ENCODE peak calls at places on chromosomes 4 and X, in six cellular contexts. Z is H9, T is H1, U is mesendoderm, P is IMR-90, F is mesenchymal stem cell. S is an unnamed sample.

GRCh38 chr4:37451646-37452045 is 207.1 kb downstream of the NWD2 start:
- DNase-seq in F (no peak), P (no peak), Z (no peak), U (no peak), T (no peak), S (no peak)

GRCh38 chrX:40174594-40175415 is 77.0 kb upstream of the BCOR start:
- DNase-seq in P (no peak), F (peak; percentile 82), Z (peak; percentile 75), U (peak; percentile 69), T (no peak), S (peak; percentile 31)

GRCh38 chrX:53256446-53257041 is 24.8 kb downstream of the IQSEC2 start:
- DNase-seq in F (no peak), P (no peak), T (no peak), U (peak; percentile 53), Z (peak; percentile 55), S (no peak)

GRCh38 chr4:181957088-181957487 is 286.1 kb upstream of the TENM3 start:
- DNase-seq in T (no peak), Z (no peak), F (peak; percentile 5), U (peak; percentile 8), P (peak; percentile 78), S (peak; percentile 57)

GRCh38 chr4:73803213-73803612 is 33.3 kb upstream of the CXCL6 start:
- DNase-seq in F (no peak), U (no peak), Z (no peak), P (no peak), T (no peak), S (no peak)

GRCh38 chr4:173797296-173797695 is 267.3 kb upstream of the HAND2 start:
- DNase-seq in T (no peak), Z (no peak), F (no peak), U (no peak), P (peak; percentile 2), S (no peak)

GRCh38 chrX:85309717-85310116 is 65.9 kb downstream of the ZNF711 start:
- DNase-seq in U (peak; percentile 28), T (no peak), Z (peak; percentile 26), F (no peak), P (no peak), S (no peak)

GRCh38 chrX:109533005-109533404 is 3.6 kb upstream of the NXT2 start:
- DNase-seq in Z (no peak), T (no peak), F (no peak), U (no peak), P (no peak), S (no peak)

GRCh38 chrX:41600266-41600665 is 88.5 kb upstream of the GPR34 start:
- DNase-seq in U (peak; percentile 22), Z (no peak), F (peak; percentile 43), T (no peak), P (peak; percentile 68), S (peak; percentile 4)

GRCh38 chr4:122796801-122797404 is 29.7 kb upstream of the FGF2 start:
- DNase-seq in T (peak; percentile 70), F (no peak), U (peak; percentile 83), Z (peak; percentile 86), P (peak; percentile 28), S (no peak)

GRCh38 chrX:104288961-104289360 is 34.2 kb upstream of the ESX1 start:
- DNase-seq in T (no peak), F (no peak), Z (no peak), P (no peak), U (no peak), S (no peak)

GRCh38 chr4:173176010-173176409 is 7.4 kb downstream of the GALNT7 start:
- DNase-seq in Z (no peak), F (no peak), T (no peak), U (peak; percentile 64), P (no peak), S (no peak)

GRCh38 chr4:65670331-65671031 is at the start of gene EPHA5:
- DNase-seq in P (peak; percentile 41), U (peak; percentile 93), F (peak; percentile 83), T (peak; percentile 75), Z (peak; percentile 92), S (peak; percentile 2)

GRCh38 chr4:8849266-8850073 is 22.2 kb downstream of the HMX1 start:
- DNase-seq in U (no peak), T (no peak), P (no peak), F (no peak), Z (peak; percentile 15), S (no peak)
- H2BK120ac ChIP-seq in U (no peak overlapping the region), T (no peak overlapping the region), P (no peak overlapping the region), F (no peak overlapping the region), Z (no peak overlapping the region), S (no peak overlapping the region)

GRCh38 chr4:139555705-139556070 is 331 bp downstream of the SETD7 start:
- DNase-seq in P (no peak), Z (no peak), T (no peak), F (no peak), U (no peak), S (peak; percentile 40)
- H2BK120ac ChIP-seq in P (peak overlapping the region; percentile 63), Z (no peak overlapping the region), T (no peak overlapping the region), F (peak overlapping the region; percentile 78), U (peak overlapping the region; percentile 55), S (peak overlapping the region; percentile 96)

DNA sequence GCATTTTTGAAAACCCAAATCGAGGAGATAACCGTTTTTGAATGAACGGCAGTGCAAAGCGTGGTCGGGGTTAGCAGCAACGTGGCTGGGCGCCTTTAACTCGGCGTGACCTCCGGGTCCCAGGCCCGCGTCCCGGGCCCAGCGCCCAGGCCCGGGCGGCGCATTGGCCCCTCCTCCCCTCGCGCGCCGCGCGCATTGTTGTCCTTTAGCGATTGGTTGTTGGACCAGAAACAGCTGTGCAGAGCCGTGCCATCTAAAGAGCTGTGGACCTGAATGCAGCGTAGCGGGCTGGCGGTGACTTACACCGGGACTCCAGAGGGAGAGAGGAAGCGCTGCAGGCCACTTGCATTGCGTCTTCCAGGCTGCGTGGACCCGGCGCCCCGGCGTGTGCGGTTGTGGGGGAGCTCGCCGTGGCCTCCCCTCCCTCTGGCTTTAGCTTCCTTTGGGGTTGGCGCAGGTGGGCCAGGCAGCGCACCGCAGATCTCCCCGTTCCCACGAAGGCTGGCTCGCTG is at the start of gene STOX2:
- DNase-seq in F (peak; percentile 71), P (peak; percentile 55), Z (peak; percentile 84), U (peak; percentile 93), T (no peak), S (peak; percentile 90)
- H2BK120ac ChIP-seq in F (no peak within 1 kb of the TSS), P (no peak within 1 kb of the TSS), Z (no peak within 1 kb of the TSS), U (no peak within 1 kb of the TSS), T (no peak within 1 kb of the TSS), S (no peak within 1 kb of the TSS)

DNA sequence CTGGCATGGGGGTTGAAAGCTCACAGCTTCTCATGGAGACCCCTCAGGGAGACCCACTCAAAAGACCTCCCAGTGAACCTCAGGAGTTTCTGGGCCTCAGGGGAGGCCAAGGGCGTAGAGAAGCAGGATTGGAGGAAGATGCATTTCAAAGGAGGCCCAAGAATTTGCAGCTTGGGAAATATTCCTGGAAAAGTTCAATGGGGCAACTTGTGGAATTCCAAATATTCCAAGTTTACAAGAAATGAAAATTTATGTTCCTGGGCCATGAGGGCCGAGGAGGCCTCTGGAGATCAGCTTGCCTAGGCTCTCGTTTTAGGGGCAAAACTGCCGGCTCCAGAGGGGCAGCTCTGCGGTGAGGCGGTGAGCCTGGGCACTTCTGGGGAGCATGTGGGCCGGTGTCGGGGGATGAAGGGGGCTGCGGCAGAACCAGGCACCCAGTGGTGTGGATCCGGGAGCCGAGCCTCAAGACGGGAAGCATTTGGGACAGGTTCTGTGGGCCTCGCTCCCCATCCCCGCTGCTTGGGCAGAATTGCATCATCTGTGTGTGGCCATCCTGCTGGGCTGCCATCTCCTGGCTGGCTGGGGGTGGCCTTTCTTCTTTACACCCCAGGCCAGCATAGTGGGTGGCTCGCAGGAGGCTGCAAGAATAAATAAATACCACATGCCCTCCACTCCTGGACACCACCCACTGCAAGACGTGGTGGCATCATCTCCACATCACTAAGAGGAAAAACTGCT is 54.6 kb upstream of the GPR78 start:
- DNase-seq in F (peak; percentile 35), U (no peak), P (peak; percentile 28), T (no peak), Z (no peak), S (peak; percentile 91)
- H2BK120ac ChIP-seq in F (peak overlapping the region; percentile 11), U (no peak overlapping the region), P (peak overlapping the region; percentile 90), T (no peak overlapping the region), Z (no peak overlapping the region), S (peak overlapping the region; percentile 77)

DNA sequence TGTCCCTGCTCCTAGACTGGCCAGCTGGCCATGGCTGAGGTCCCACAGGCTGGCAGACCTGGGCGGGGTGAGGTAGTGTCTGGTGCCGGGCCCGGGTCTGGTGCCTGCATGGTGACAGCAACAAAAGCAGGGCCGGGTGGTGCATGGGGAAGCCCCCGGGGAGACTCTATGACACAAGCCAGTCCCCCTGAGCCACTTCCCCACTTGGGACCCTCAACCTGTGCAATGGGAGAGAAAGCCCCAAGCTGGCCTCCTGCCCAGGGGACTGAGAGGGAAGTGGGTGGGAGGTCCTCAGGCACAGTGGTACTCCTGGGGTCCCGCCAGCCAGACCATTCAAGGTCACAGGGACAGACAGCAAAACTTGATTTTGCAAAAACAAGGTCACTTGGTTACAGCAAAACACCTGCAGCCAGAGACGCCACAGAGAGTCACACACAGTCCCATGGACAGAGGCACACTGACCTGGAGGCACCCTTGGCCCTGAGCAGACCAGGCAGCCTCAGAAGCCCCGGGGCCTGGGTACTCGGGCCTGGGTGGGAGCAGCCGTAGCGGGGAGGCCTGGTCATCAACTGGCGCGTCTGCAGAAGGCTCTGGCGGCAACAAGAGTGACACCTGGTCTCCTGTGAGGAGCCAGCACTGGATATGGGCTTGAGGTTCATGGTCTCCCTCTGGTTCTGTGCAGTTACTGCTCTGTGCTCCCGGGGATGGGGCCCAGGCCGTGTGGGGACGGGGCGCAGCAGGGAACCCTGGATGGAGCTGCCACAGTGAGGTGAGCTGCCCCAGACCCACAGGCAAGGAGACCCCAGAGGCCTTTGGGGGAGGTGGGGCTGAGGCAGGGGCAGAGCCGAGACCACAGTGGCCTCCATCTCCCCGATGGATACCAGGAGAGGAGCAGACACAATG is 60.6 kb downstream of the HTRA3 start:
- DNase-seq in F (no peak), Z (peak; percentile 8), U (no peak), T (no peak), P (no peak), S (no peak)
- H2BK120ac ChIP-seq in F (no peak overlapping the region), Z (no peak overlapping the region), U (no peak overlapping the region), T (no peak overlapping the region), P (no peak overlapping the region), S (no peak overlapping the region)

S was measured in trophoblast cell.